ENCODE peak calls at places on chromosomes 1 and 21, in eight cellular contexts. G is ovary, R is BE2C, J is GM13976, T is AG09319, X is choroid plexus epithelial cell, F is suprapubic skin, N is neural progenitor cell. D is an unnamed sample.

GRCh38 chr1:234605983-234606730 is 3.8 kb downstream of the IRF2BP2 start:
- DNase-seq in G (peak), R (peak), J (no peak), T (no peak), X (peak), F (no peak), N (no peak), D (no peak)

GRCh38 chr21:45377866-45378257 is 27.1 kb upstream of the COL18A1 start:
- DNase-seq in G (no peak), R (no peak), J (no peak), T (no peak), X (no peak), F (no peak), N (no peak), D (no peak)

GRCh38 chr1:227774721-227775665 is 39.8 kb downstream of the SNAP47 start:
- DNase-seq in G (no peak), R (no peak), J (no peak), T (no peak), X (no peak), F (peak), N (no peak), D (no peak)

GRCh38 chr1:94122201-94122970 is 1.4 kb upstream of the ABCA4 start:
- DNase-seq in G (no peak), R (no peak), J (no peak), T (no peak), X (peak), F (no peak), N (no peak), D (no peak)

GRCh38 chr1:170967042-170967910 is 31.9 kb downstream of the MROH9 start:
- DNase-seq in G (no peak), R (no peak), J (peak), T (peak), X (peak), F (no peak), N (peak), D (no peak)

GRCh38 chr1:39411526-39411925 is 79.9 kb upstream of the BMP8A start:
- DNase-seq in G (no peak), R (no peak), J (no peak), T (no peak), X (no peak), F (no peak), N (no peak), D (no peak)

GRCh38 chr1:207404849-207405525 is 49.1 kb upstream of the CR2 start:
- DNase-seq in G (no peak), R (no peak), J (peak), T (peak), X (peak), F (no peak), N (peak), D (peak)

GRCh38 chr1:22177354-22178003 is 34.6 kb upstream of the WNT4 start:
- DNase-seq in G (no peak), R (no peak), J (peak), T (no peak), X (no peak), F (no peak), N (no peak), D (no peak)

GRCh38 chr1:33300673-33301072 is 20.2 kb downstream of the A3GALT2 start:
- DNase-seq in G (peak), R (no peak), J (no peak), T (peak), X (peak), F (no peak), N (no peak), D (no peak)

GRCh38 chr1:92808353-92808752 is 23.4 kb upstream of the EVI5 start:
- DNase-seq in G (no peak), R (no peak), J (no peak), T (no peak), X (no peak), F (no peak), N (no peak), D (no peak)

GRCh38 chr1:67582625-67583461 is 102.2 kb upstream of the GADD45A start:
- DNase-seq in G (peak), R (no peak), J (no peak), T (no peak), X (no peak), F (no peak), N (no peak), D (no peak)

GRCh38 chr1:110048923-110049601 is 14.6 kb downstream of the STRIP1 start:
- DNase-seq in G (no peak), R (no peak), J (no peak), T (no peak), X (no peak), F (no peak), N (no peak), D (no peak)

GRCh38 chr1:116533425-116533820 is 37.4 kb downstream of the CD58 start:
- DNase-seq in G (no peak), R (no peak), J (no peak), T (no peak), X (no peak), F (no peak), N (no peak), D (no peak)

GRCh38 chr1:219161371-219161975 is 12.2 kb upstream of the LYPLAL1 start:
- DNase-seq in G (no peak), R (no peak), J (no peak), T (no peak), X (no peak), F (no peak), N (no peak), D (no peak)

GRCh38 chr1:60283690-60284089 is 210.1 kb upstream of the C1orf87 start:
- DNase-seq in G (no peak), R (no peak), J (no peak), T (no peak), X (peak), F (no peak), N (no peak), D (no peak)

GRCh38 chr21:21897275-21897883 is 899.2 kb downstream of the NCAM2 start:
- DNase-seq in G (no peak), R (no peak), J (no peak), T (no peak), X (no peak), F (no peak), N (no peak), D (no peak)

GRCh38 chr1:31010081-31010989 is 55.2 kb downstream of the PUM1 start:
- DNase-seq in G (no peak), R (no peak), J (peak), T (no peak), X (peak), F (no peak), N (no peak), D (peak)

GRCh38 chr1:42739753-42740700 is at the start of gene CLDN19:
- DNase-seq in G (no peak), R (no peak), J (no peak), T (no peak), X (no peak), F (no peak), N (peak), D (no peak)

GRCh38 chr1:6208723-6209660 is 3.1 kb downstream of the RNF207 start:
- DNase-seq in G (no peak), R (peak), J (peak), T (no peak), X (peak), F (no peak), N (peak), D (no peak)

GRCh38 chr1:6211731-6212130 is 5.8 kb downstream of the RNF207 start:
- DNase-seq in G (no peak), R (no peak), J (no peak), T (no peak), X (no peak), F (no peak), N (no peak), D (no peak)

GRCh38 chr1:6207921-6208320 is 2.0 kb downstream of the RNF207 start:
- DNase-seq in G (no peak), R (no peak), J (no peak), T (no peak), X (no peak), F (no peak), N (no peak), D (no peak)

GRCh38 chr1:6210606-6211355 is 4.9 kb downstream of the RNF207 start:
- DNase-seq in G (no peak), R (no peak), J (no peak), T (no peak), X (no peak), F (no peak), N (no peak), D (no peak)

DNA sequence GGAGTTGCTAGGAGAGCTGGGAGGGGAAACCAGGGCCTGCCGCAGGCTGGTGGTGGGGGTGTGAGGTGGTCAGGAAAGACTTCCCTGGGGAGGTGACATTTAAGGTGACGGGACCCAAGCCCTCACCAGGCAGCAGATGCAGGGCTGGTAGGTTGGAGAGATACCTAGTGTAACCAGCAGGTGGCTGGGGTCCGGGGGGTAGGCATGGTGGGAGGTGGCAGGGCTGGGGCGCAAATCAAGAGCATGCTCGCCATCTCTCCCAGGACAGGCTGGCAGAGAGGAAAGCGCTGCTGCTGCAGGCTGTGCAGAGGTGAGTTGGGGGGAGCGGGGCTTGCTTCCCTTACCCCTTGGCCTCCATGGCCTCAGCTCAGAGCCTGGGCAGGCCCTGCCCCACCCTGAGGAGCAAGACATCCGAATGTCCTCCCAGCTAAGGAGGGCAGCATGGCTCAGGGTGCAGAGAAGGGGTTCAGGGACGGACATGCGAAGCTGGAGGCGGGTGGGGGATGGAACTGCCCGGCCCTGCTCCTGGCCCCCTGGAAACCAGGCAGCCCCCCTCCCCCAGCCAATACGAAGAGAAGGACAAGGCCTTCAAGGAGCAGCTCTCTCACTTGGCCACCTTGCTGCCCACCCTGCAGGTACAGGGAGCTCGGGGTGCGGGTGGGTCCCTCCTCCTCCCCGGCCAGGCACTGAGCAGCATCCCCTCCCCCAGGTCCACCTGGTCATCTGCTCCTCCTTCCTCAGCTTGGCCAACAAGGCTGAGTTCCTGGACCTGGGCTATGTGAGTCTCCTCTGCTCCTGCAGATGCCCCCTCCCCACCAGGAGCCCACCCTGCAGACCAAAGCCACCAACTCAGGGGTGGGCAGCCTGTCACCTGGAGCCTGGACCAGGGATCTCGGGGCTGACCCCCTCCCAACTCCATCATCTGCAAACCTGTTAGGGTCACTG is 4.0 kb downstream of the RNF207 start:
- DNase-seq in G (no peak), R (peak), J (no peak), T (no peak), X (no peak), F (no peak), N (peak), D (no peak)
- TF ChIP-seq CTCF in G (no peak), R (peak), J (peak), T (peak), X (peak), F (no peak), N (no peak), D (peak)

GRCh38 chr1:230070321-230071208 is 3.5 kb downstream of the GALNT2 start:
- DNase-seq in G (no peak), R (no peak), J (no peak), T (no peak), X (no peak), F (no peak), N (no peak), D (no peak)

GRCh38 chr1:230067871-230068814 is 1.1 kb downstream of the GALNT2 start:
- DNase-seq in G (peak), R (peak), J (peak), T (no peak), X (peak), F (no peak), N (peak), D (no peak)

GRCh38 chr1:230067441-230067870 is 418 bp downstream of the GALNT2 start:
- DNase-seq in G (peak), R (no peak), J (peak), T (no peak), X (peak), F (no peak), N (peak), D (no peak)

GRCh38 chr1:230069813-230070212 is 2.8 kb downstream of the GALNT2 start:
- DNase-seq in G (no peak), R (no peak), J (no peak), T (no peak), X (no peak), F (no peak), N (peak), D (no peak)

DNA sequence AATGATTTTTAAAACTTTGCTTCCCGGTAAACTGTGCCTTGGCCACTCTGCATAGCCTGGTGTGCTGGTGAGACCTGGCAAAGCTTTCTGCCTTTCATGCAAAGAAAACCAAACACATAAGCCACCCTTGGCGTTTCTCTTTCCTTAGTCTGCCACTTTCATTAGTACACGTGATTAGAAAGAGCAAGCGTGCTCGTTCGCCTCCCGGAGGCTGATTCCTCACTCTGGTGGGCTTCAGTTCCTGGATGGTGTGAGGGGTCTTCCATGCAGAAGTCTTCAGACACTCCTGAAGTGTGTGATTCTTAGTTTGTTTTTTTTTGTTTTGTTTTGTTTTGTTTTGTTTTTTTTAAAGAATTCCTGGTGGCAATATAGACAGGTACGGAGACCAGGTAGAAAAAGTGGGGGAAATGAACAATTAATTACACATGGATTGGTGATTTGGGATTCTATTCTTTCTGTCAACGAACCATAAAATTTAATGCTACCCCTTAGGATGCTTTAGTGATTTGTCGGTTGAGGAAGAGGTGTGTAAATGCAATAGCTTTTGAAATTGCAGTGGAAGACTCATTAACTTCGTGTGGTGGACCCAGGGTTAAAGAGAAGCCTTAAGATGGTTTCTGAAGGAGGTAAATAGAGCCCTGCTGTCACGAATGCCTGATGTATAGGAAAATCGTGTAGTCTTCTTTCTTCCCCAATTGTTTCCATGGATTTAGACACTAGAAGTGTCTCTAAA is 2.1 kb downstream of the GALNT2 start:
- DNase-seq in G (no peak), R (no peak), J (no peak), T (no peak), X (no peak), F (no peak), N (peak), D (no peak)
- TF ChIP-seq CTCF in G (no peak), R (peak), J (no peak), T (no peak), X (peak), F (no peak), N (peak), D (no peak)

GRCh38 chr1:205692406-205692805 is 12.1 kb upstream of the SLC45A3 start:
- DNase-seq in G (no peak), R (no peak), J (no peak), T (no peak), X (no peak), F (no peak), N (no peak), D (no peak)
- TF ChIP-seq CTCF in G (no peak), R (no peak), J (no peak), T (no peak), X (no peak), F (no peak), N (no peak), D (no peak)

DNA sequence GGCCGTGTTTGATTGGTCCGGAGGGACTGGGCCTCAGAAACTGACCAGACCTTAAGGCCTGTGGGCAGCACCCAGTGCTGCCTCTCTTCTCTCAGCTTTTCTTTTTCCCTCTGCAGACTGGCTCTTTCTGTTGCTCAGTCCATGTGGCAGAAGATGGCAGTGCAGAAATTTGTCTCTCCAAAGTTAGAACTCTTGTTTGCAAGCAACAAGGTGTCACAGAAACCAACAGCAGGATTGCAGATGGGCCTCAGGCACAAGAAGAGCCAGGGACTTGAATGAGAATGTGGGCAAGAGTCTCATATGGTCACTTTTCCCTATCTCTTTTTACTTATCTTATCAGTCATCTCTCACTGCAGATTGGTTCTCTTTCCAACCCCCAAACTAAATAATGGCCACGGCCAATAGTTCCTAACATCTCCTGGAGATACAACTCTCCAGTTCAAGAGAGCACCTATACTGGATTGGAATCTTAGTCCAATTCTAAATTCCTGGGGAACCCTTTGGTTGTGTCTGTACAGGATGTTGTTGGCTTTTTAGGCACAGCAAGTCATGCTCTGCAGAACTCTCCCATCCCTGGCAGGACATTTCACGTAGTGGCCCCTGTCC is 95.4 kb upstream of the RALGPS2 start:
- DNase-seq in G (no peak), R (no peak), J (no peak), T (no peak), X (peak), F (no peak), N (no peak), D (no peak)
- TF ChIP-seq CTCF in G (no peak), R (no peak), J (no peak), T (peak), X (peak), F (no peak), N (peak), D (no peak)

GRCh38 chr1:244614879-244615278 is 38.0 kb upstream of the DESI2 start:
- DNase-seq in G (no peak), R (no peak), J (no peak), T (no peak), X (no peak), F (no peak), N (peak), D (no peak)
- TF ChIP-seq CTCF in G (no peak), R (no peak), J (no peak), T (no peak), X (no peak), F (no peak), N (no peak), D (no peak)

DNA sequence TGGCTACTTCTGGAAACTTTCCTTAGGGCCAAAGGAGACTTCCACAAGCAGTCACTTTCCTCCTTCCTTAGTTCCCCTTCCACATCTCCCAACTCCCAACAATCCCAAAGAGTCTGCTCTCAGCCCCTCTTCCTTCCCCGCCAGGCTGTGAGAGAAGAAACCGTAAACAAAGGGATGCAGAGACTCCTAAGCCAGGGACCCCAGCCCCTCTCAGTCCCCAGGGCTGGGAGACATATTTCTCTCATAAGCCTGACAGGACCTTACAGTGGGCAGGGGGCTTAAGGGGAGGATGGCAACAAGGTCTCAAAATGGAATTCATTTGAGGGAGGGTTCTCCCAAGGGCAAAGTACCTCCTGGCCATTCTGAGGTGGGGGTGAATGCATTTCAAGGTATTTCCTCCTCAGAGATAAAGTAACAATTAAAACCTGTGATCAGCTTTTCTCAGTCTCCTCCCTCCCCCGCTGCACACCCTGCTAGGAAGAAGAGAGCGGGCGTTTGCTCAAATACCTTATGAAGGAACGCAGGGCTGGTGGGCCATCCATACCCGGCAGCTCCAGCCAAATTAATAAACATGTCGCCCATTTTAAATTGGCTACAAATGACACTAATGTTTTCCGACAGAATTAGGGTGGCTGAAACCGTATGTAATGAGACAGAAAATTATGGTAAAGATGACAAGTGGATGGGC is 4.0 kb downstream of the BARHL2 start:
- DNase-seq in G (no peak), R (no peak), J (no peak), T (no peak), X (no peak), F (no peak), N (no peak), D (no peak)
- TF ChIP-seq CTCF in G (no peak), R (no peak), J (no peak), T (no peak), X (no peak), F (no peak), N (no peak), D (no peak)

D was measured in kidney epithelial cell.